ENCODE peak calls at places on chromosome 16, in seven cellular contexts. One of them, this sample, is unnamed.
A peak's percentile ranks its signal among the peaks of the same experiment; 100 is the strongest.

GRCh38 chr16:57728336-57729181 is 7.0 kb upstream of the KATNB1 start:
- DNase-seq in anterior cingulate cortex: no peak
- DNase-seq in T-helper 1 cell: no peak
- DNase-seq in Caki2: no peak
- DNase-seq in stomach: no peak
- DNase-seq in activated CD8-positive, alpha-beta T cell treated with anti-CD3 and anti-CD28 coated beads, Interleukin-2, amount 10 ng/mL, durations not matched to agents 7 days and 5 days: no peak
- DNase-seq in mesothelial cell of epicardium: no peak
- DNase-seq in this sample: no peak

GRCh38 chr16:57941016-57941656 is 29.8 kb downstream of the CNGB1 start:
- DNase-seq in anterior cingulate cortex: peak; percentile 22
- DNase-seq in T-helper 1 cell: no peak
- DNase-seq in Caki2: peak; percentile 22
- DNase-seq in stomach: peak; percentile 94
- DNase-seq in activated CD8-positive, alpha-beta T cell treated with anti-CD3 and anti-CD28 coated beads, Interleukin-2, amount 10 ng/mL, durations not matched to agents 7 days and 5 days: no peak
- DNase-seq in mesothelial cell of epicardium: no peak
- DNase-seq in this sample: no peak

GRCh38 chr16:1407749-1408148 is 6.8 kb downstream of the UNKL start:
- DNase-seq in anterior cingulate cortex: peak; percentile 17
- DNase-seq in T-helper 1 cell: no peak
- DNase-seq in Caki2: no peak
- DNase-seq in stomach: no peak
- DNase-seq in activated CD8-positive, alpha-beta T cell treated with anti-CD3 and anti-CD28 coated beads, Interleukin-2, amount 10 ng/mL, durations not matched to agents 7 days and 5 days: no peak
- DNase-seq in mesothelial cell of epicardium: no peak
- DNase-seq in this sample: no peak

GRCh38 chr16:64865037-64865696 is 256.7 kb downstream of the CDH11 start:
- DNase-seq in anterior cingulate cortex: no peak
- DNase-seq in T-helper 1 cell: no peak
- DNase-seq in Caki2: no peak
- DNase-seq in stomach: no peak
- DNase-seq in activated CD8-positive, alpha-beta T cell treated with anti-CD3 and anti-CD28 coated beads, Interleukin-2, amount 10 ng/mL, durations not matched to agents 7 days and 5 days: no peak
- DNase-seq in mesothelial cell of epicardium: no peak
- DNase-seq in this sample: no peak

GRCh38 chr16:85555549-85556455 is 57.3 kb upstream of the GSE1 start:
- DNase-seq in anterior cingulate cortex: no peak
- DNase-seq in T-helper 1 cell: no peak
- DNase-seq in Caki2: peak; percentile 30
- DNase-seq in stomach: peak; percentile 55
- DNase-seq in activated CD8-positive, alpha-beta T cell treated with anti-CD3 and anti-CD28 coated beads, Interleukin-2, amount 10 ng/mL, durations not matched to agents 7 days and 5 days: peak; percentile 59
- DNase-seq in mesothelial cell of epicardium: no peak
- DNase-seq in this sample: no peak

GRCh38 chr16:65697061-65697460 is 575.2 kb upstream of the CDH11 start:
- DNase-seq in anterior cingulate cortex: no peak
- DNase-seq in T-helper 1 cell: no peak
- DNase-seq in Caki2: no peak
- DNase-seq in stomach: no peak
- DNase-seq in activated CD8-positive, alpha-beta T cell treated with anti-CD3 and anti-CD28 coated beads, Interleukin-2, amount 10 ng/mL, durations not matched to agents 7 days and 5 days: no peak
- DNase-seq in mesothelial cell of epicardium: no peak
- DNase-seq in this sample: no peak

GRCh38 chr16:64933890-64934289 is 188.0 kb downstream of the CDH11 start:
- DNase-seq in anterior cingulate cortex: no peak
- DNase-seq in T-helper 1 cell: no peak
- DNase-seq in Caki2: no peak
- DNase-seq in stomach: no peak
- DNase-seq in activated CD8-positive, alpha-beta T cell treated with anti-CD3 and anti-CD28 coated beads, Interleukin-2, amount 10 ng/mL, durations not matched to agents 7 days and 5 days: no peak
- DNase-seq in mesothelial cell of epicardium: no peak
- DNase-seq in this sample: no peak

GRCh38 chr16:53546988-53547391 is 44.0 kb upstream of the AKTIP start:
- DNase-seq in anterior cingulate cortex: no peak
- DNase-seq in T-helper 1 cell: no peak
- DNase-seq in Caki2: peak; percentile 73
- DNase-seq in stomach: no peak
- DNase-seq in activated CD8-positive, alpha-beta T cell treated with anti-CD3 and anti-CD28 coated beads, Interleukin-2, amount 10 ng/mL, durations not matched to agents 7 days and 5 days: no peak
- DNase-seq in mesothelial cell of epicardium: no peak
- DNase-seq in this sample: no peak

GRCh38 chr16:67804853-67805542 is 1.4 kb downstream of the RANBP10 start:
- DNase-seq in anterior cingulate cortex: no peak
- DNase-seq in T-helper 1 cell: no peak
- DNase-seq in Caki2: no peak
- DNase-seq in stomach: no peak
- DNase-seq in activated CD8-positive, alpha-beta T cell treated with anti-CD3 and anti-CD28 coated beads, Interleukin-2, amount 10 ng/mL, durations not matched to agents 7 days and 5 days: no peak
- DNase-seq in mesothelial cell of epicardium: no peak
- DNase-seq in this sample: no peak

GRCh38 chr16:75044800-75045361 is 46.1 kb downstream of the ZNRF1 start:
- DNase-seq in anterior cingulate cortex: no peak
- DNase-seq in T-helper 1 cell: no peak
- DNase-seq in Caki2: peak; percentile 74
- DNase-seq in stomach: no peak
- DNase-seq in activated CD8-positive, alpha-beta T cell treated with anti-CD3 and anti-CD28 coated beads, Interleukin-2, amount 10 ng/mL, durations not matched to agents 7 days and 5 days: no peak
- DNase-seq in mesothelial cell of epicardium: no peak
- DNase-seq in this sample: no peak

This sample was measured in GM12878.